ENCODE peak calls at places on chromosomes 7 and 10, in six cellular contexts. C is left kidney, L is AG04450, P is left cardiac atrium, D is fibroblast of pulmonary artery, E is fibroblast of the conjunctiva. F is an unnamed sample.

GRCh38 chr10:114306116-114306973 is 67.3 kb downstream of the VWA2 start:
- DNase-seq in C (no peak), L (peak), P (no peak), D (peak), E (peak), F (no peak)

GRCh38 chr10:6200588-6201510 is 1.9 kb upstream of the PFKFB3 start:
- DNase-seq in C (peak), L (no peak), P (peak), D (no peak), E (no peak), F (peak)

GRCh38 chr7:158056761-158057160 is 530.9 kb downstream of the PTPRN2 start:
- DNase-seq in C (no peak), L (no peak), P (no peak), D (no peak), E (no peak), F (no peak)

GRCh38 chr10:71978988-71979691 is 14.9 kb downstream of the CHST3 start:
- DNase-seq in C (no peak), L (no peak), P (no peak), D (no peak), E (no peak), F (no peak)

GRCh38 chr10:73916761-73917470 is 6.0 kb downstream of the PLAU start:
- DNase-seq in C (peak), L (no peak), P (no peak), D (no peak), E (no peak), F (no peak)

GRCh38 chr10:117553815-117554172 is 11.2 kb downstream of the EMX2 start:
- DNase-seq in C (no peak), L (no peak), P (no peak), D (no peak), E (no peak), F (no peak)

GRCh38 chr10:52999681-53000080 is 227.1 kb upstream of the MBL2 start:
- DNase-seq in C (no peak), L (no peak), P (no peak), D (no peak), E (no peak), F (no peak)

GRCh38 chr10:49592726-49593563 is 17.2 kb upstream of the SLC18A3 start:
- DNase-seq in C (peak), L (peak), P (no peak), D (peak), E (peak), F (peak)

GRCh38 chr7:117901089-117901797 is 28.0 kb upstream of the CTTNBP2 start:
- DNase-seq in C (peak), L (no peak), P (no peak), D (no peak), E (no peak), F (no peak)

GRCh38 chr7:98216941-98217622 is 5.8 kb downstream of the BHLHA15 start:
- DNase-seq in C (peak), L (no peak), P (peak), D (no peak), E (no peak), F (no peak)

GRCh38 chr7:68407460-68407859 is 1190.8 kb upstream of the AUTS2 start:
- DNase-seq in C (no peak), L (no peak), P (no peak), D (no peak), E (no peak), F (no peak)

GRCh38 chr7:157044151-157044687 is 33.8 kb upstream of the MNX1 start:
- DNase-seq in C (no peak), L (no peak), P (no peak), D (no peak), E (no peak), F (peak)

GRCh38 chr7:131307627-131308026 is 20.0 kb upstream of the MKLN1 start:
- DNase-seq in C (no peak), L (no peak), P (no peak), D (no peak), E (no peak), F (no peak)

GRCh38 chr10:45003432-45004000 is 2.8 kb downstream of the ZNF22 start:
- DNase-seq in C (no peak), L (no peak), P (no peak), D (no peak), E (no peak), F (no peak)

GRCh38 chr10:126198681-126199080 is 189.6 kb downstream of the ADAM12 start:
- DNase-seq in C (no peak), L (no peak), P (no peak), D (no peak), E (no peak), F (no peak)

GRCh38 chr10:71429304-71429703 is 32.6 kb downstream of the CDH23 start:
- DNase-seq in C (no peak), L (no peak), P (no peak), D (no peak), E (no peak), F (no peak)

GRCh38 chr10:8004469-8005000 is 50.0 kb upstream of the GATA3 start:
- DNase-seq in C (no peak), L (no peak), P (no peak), D (no peak), E (no peak), F (no peak)

GRCh38 chr7:11648104-11648503 is 183.9 kb downstream of the THSD7A start:
- DNase-seq in C (no peak), L (no peak), P (no peak), D (no peak), E (no peak), F (no peak)

GRCh38 chr10:1454428-1454827 is 282.9 kb downstream of the ADARB2 start:
- DNase-seq in C (no peak), L (no peak), P (no peak), D (no peak), E (no peak), F (no peak)

GRCh38 chr10:86061301-86061873 is 305.2 kb downstream of the GRID1 start:
- DNase-seq in C (no peak), L (no peak), P (no peak), D (no peak), E (no peak), F (no peak)

GRCh38 chr7:133623716-133624115 is 370.8 kb downstream of the EXOC4 start:
- DNase-seq in C (peak), L (no peak), P (no peak), D (no peak), E (no peak), F (no peak)

GRCh38 chr10:6840093-6840763 is 260.2 kb upstream of the PRKCQ start:
- DNase-seq in C (no peak), L (no peak), P (no peak), D (peak), E (no peak), F (no peak)

GRCh38 chr7:152553671-152554317 is 118.0 kb upstream of the KMT2C start:
- DNase-seq in C (peak), L (no peak), P (no peak), D (no peak), E (no peak), F (no peak)

GRCh38 chr10:74231375-74231774 is 80.4 kb downstream of the ADK start:
- DNase-seq in C (no peak), L (no peak), P (no peak), D (peak), E (no peak), F (no peak)

GRCh38 chr10:11272915-11273389 is 255.3 kb downstream of the CELF2 start:
- DNase-seq in C (peak), L (no peak), P (no peak), D (no peak), E (no peak), F (no peak)

GRCh38 chr10:30645340-30645827 is 15.8 kb upstream of the LYZL2 start:
- DNase-seq in C (peak), L (no peak), P (peak), D (peak), E (no peak), F (peak)

GRCh38 chr7:94444808-94445207 is 50.1 kb downstream of the COL1A2 start:
- DNase-seq in C (peak), L (no peak), P (no peak), D (no peak), E (no peak), F (no peak)

GRCh38 chr10:81248846-81249245 is 626.1 kb upstream of the NRG3 start:
- DNase-seq in C (peak), L (no peak), P (no peak), D (no peak), E (no peak), F (no peak)

GRCh38 chr10:81018898-81019890 is 481.5 kb downstream of the SH2D4B start:
- DNase-seq in C (peak), L (no peak), P (no peak), D (peak), E (peak), F (peak)

GRCh38 chr7:155831807-155832524 is 19.7 kb upstream of the SHH start:
- DNase-seq in C (no peak), L (no peak), P (no peak), D (no peak), E (no peak), F (no peak)

GRCh38 chr10:119104653-119105024 is 726 bp downstream of the DENND10 start:
- DNase-seq in C (peak), L (no peak), P (peak), D (no peak), E (no peak), F (peak)

GRCh38 chr7:16688249-16688648 is 42.3 kb downstream of the BZW2 start:
- DNase-seq in C (no peak), L (no peak), P (no peak), D (no peak), E (no peak), F (peak)

GRCh38 chr7:924541-925231 is 29.8 kb downstream of the ADAP1 start:
- DNase-seq in C (no peak), L (no peak), P (peak), D (no peak), E (no peak), F (no peak)

GRCh38 chr7:148042935-148043334 is 547.6 kb upstream of the C7orf33 start:
- DNase-seq in C (no peak), L (no peak), P (no peak), D (no peak), E (no peak), F (no peak)

GRCh38 chr7:106216517-106217088 is 68.2 kb downstream of the NAMPT start:
- DNase-seq in C (no peak), L (peak), P (peak), D (peak), E (peak), F (no peak)

GRCh38 chr7:129341212-129341611 is 93.0 kb upstream of the STRIP2 start:
- DNase-seq in C (no peak), L (no peak), P (no peak), D (no peak), E (no peak), F (no peak)

GRCh38 chr10:85741626-85742300 is 624.8 kb downstream of the GRID1 start:
- DNase-seq in C (no peak), L (no peak), P (no peak), D (no peak), E (no peak), F (no peak)

F was measured in HEK293T.